ENCODE peak calls at places on chromosomes 5 and 9, in ten cellular contexts. W, L, N, U, X, P, E, D, B and V are unnamed samples.

GRCh38 chr9:133767625-133768024 is 29.5 kb upstream of the SARDH start:
- DNase-seq in B (no peak), L (no peak), W (no peak), U (no peak), E (peak; percentile 45), P (no peak), D (no peak), N (no peak), X (no peak), V (no peak)

GRCh38 chr5:79800979-79801827 is 111.6 kb downstream of the CMYA5 start:
- DNase-seq in B (no peak), X (no peak), U (no peak), N (no peak), D (no peak), W (no peak), L (no peak), P (no peak), E (no peak), V (peak; percentile 15)

GRCh38 chr5:56564451-56565223 is 250.7 kb upstream of the MAP3K1 start:
- DNase-seq in U (no peak), E (no peak), L (no peak), X (no peak), P (no peak), W (no peak), D (no peak), N (no peak), B (no peak), V (peak; percentile 86)

GRCh38 chr9:85431396-85432102 is 310.2 kb downstream of the AGTPBP1 start:
- DNase-seq in N (no peak), L (no peak), U (peak; percentile 7), P (no peak), X (no peak), W (no peak), D (no peak), E (no peak), B (no peak), V (no peak)

GRCh38 chr9:34413229-34413852 is 36.6 kb upstream of the MYORG start:
- DNase-seq in B (peak; percentile 63), D (no peak), P (no peak), U (no peak), W (no peak), N (no peak), X (no peak), E (no peak), L (peak; percentile 66), V (peak; percentile 53)

GRCh38 chr5:151607304-151607703 is 16.2 kb upstream of the FAT2 start:
- DNase-seq in U (no peak), N (no peak), W (no peak), X (no peak), L (no peak), P (no peak), D (no peak), E (no peak), B (no peak), V (no peak)

GRCh38 chr5:72799721-72800120 is 16.7 kb upstream of the TNPO1 start:
- DNase-seq in L (no peak), B (no peak), X (no peak), E (no peak), U (no peak), N (no peak), P (no peak), W (no peak), D (no peak), V (no peak)

GRCh38 chr5:176517053-176517661 is 20.0 kb downstream of the RNF44 start:
- DNase-seq in P (no peak), U (no peak), N (no peak), X (no peak), B (no peak), W (no peak), D (no peak), E (no peak), L (no peak), V (no peak)

GRCh38 chr5:45508155-45508554 is 188.0 kb downstream of the HCN1 start:
- DNase-seq in D (no peak), L (no peak), X (no peak), U (peak; percentile 51), N (no peak), E (no peak), B (no peak), P (no peak), W (no peak), V (no peak)

GRCh38 chr5:36724429-36725332 is 118.3 kb downstream of the SLC1A3 start:
- DNase-seq in W (no peak), B (no peak), D (peak; percentile 55), P (no peak), L (peak; percentile 58), N (no peak), E (peak; percentile 81), X (no peak), U (no peak), V (no peak)

GRCh38 chr5:17151686-17152085 is 65.7 kb upstream of the BASP1 start:
- DNase-seq in L (no peak), E (no peak), W (no peak), U (no peak), P (no peak), D (no peak), X (no peak), N (no peak), B (no peak), V (peak; percentile 34)

GRCh38 chr9:113521693-113522260 is 58.2 kb downstream of the RGS3 start:
- DNase-seq in E (no peak), N (no peak), W (no peak), L (no peak), U (no peak), B (no peak), D (no peak), X (no peak), P (no peak), V (no peak)

GRCh38 chr9:33082135-33082534 is 5.7 kb upstream of the SMU1 start:
- DNase-seq in U (no peak), L (peak; percentile 19), P (no peak), B (no peak), D (no peak), W (no peak), E (no peak), X (no peak), N (no peak), V (no peak)

GRCh38 chr5:87776785-87777184 is 364.1 kb upstream of the CCNH start:
- DNase-seq in N (no peak), X (no peak), D (no peak), E (no peak), P (no peak), L (no peak), W (no peak), U (no peak), B (no peak), V (no peak)

GRCh38 chr5:91146905-91147600 is 236.1 kb downstream of the ARRDC3 start:
- DNase-seq in U (no peak), D (no peak), P (no peak), E (no peak), N (no peak), B (no peak), L (no peak), X (no peak), W (no peak), V (peak; percentile 95)

GRCh38 chr5:136642976-136643375 is 277.6 kb upstream of the TRPC7 start:
- DNase-seq in U (no peak), E (no peak), L (no peak), D (no peak), P (no peak), X (no peak), N (no peak), B (no peak), W (no peak), V (no peak)

GRCh38 chr9:118647331-118647730 is 721.9 kb downstream of the BRINP1 start:
- DNase-seq in D (no peak), E (no peak), P (no peak), L (no peak), W (no peak), B (no peak), N (no peak), U (no peak), X (no peak), V (no peak)

GRCh38 chr5:150671509-150672236 is 10.6 kb downstream of the MYOZ3 start:
- DNase-seq in X (peak; percentile 9), U (no peak), N (no peak), P (no peak), D (no peak), W (no peak), B (no peak), E (no peak), L (peak; percentile 30), V (no peak)

GRCh38 chr5:115440782-115441451 is 103.7 kb downstream of the FEM1C start:
- DNase-seq in B (no peak), X (peak; percentile 5), D (no peak), E (no peak), P (no peak), N (no peak), W (no peak), U (no peak), L (no peak), V (no peak)

GRCh38 chr5:14775857-14776256 is 95.7 kb downstream of the ANKH start:
- DNase-seq in W (peak; percentile 50), U (no peak), E (no peak), P (no peak), X (no peak), B (no peak), N (no peak), L (no peak), D (no peak), V (peak; percentile 40)